ENCODE peak calls at places on chromosome 14, in five cellular contexts. A, E, F, M and Q are unnamed samples.

GRCh38 chr14:95381726-95382125 is 62.0 kb upstream of the CLMN start:
- DNase-seq in M (no peak), F (no peak), A (no peak), E (no peak), Q (no peak)

GRCh38 chr14:99678198-99678597 is 5.9 kb upstream of the CYP46A1 start:
- DNase-seq in A (no peak), E (no peak), M (no peak), F (no peak), Q (no peak)

GRCh38 chr14:51357250-51357649 is 117.2 kb downstream of the TMX1 start:
- DNase-seq in A (no peak), F (no peak), M (no peak), E (no peak), Q (no peak)

GRCh38 chr14:64654072-64654899 is 49.9 kb upstream of the PLEKHG3 start:
- DNase-seq in A (no peak), F (peak; percentile 26), E (no peak), M (peak; percentile 78), Q (no peak)

GRCh38 chr14:89827260-89827659 is 127.3 kb downstream of the EFCAB11 start:
- DNase-seq in F (no peak), A (no peak), M (no peak), E (no peak), Q (no peak)

GRCh38 chr14:61568572-61569011 is 126.7 kb upstream of the HIF1A start:
- DNase-seq in F (peak; percentile 22), M (no peak), E (no peak), A (no peak), Q (no peak)

GRCh38 chr14:54627325-54627717 is 60.4 kb downstream of the SAMD4A start:
- DNase-seq in F (no peak), A (no peak), E (no peak), M (no peak), Q (no peak)

GRCh38 chr14:61456720-61457119 is 135.3 kb downstream of the PRKCH start:
- DNase-seq in E (peak; percentile 83), A (peak; percentile 74), M (peak; percentile 76), F (no peak), Q (peak; percentile 52)

GRCh38 chr14:74793506-74794155 is 30.5 kb downstream of the YLPM1 start:
- DNase-seq in M (peak; percentile 16), E (no peak), A (no peak), F (no peak), Q (no peak)